ENCODE peak calls at places on chromosomes 4 and X, in ten cellular contexts. A is T-helper 17 cell, L is SK-MEL-5, T is astrocyte, N is WTC11, G is upper lobe of right lung, Z is HFFc6, W is T-helper 1 cell, D is Peyer's patch, B is NCI-H1930. J is an unnamed sample.

GRCh38 chrX:133335027-133335426 is 80.3 kb downstream of the GPC4 start:
- DNase-seq in A (no peak), L (peak; percentile 60), T (no peak), N (no peak), G (no peak), Z (no peak), W (no peak), D (peak; percentile 47), B (no peak), J (no peak)

GRCh38 chr4:152996672-152997071 is 60.5 kb downstream of the FHDC1 start:
- DNase-seq in A (no peak), L (no peak), T (no peak), N (no peak), G (no peak), Z (no peak), W (no peak), D (no peak), B (no peak), J (no peak)

GRCh38 chr4:7949759-7950158 is 10.1 kb upstream of the AFAP1 start:
- DNase-seq in A (no peak), L (no peak), T (no peak), N (no peak), G (peak; percentile 46), Z (no peak), W (no peak), D (no peak), B (no peak), J (no peak)

GRCh38 chr4:665381-665750 is 8.7 kb downstream of the ATP5ME start:
- DNase-seq in A (no peak), L (no peak), T (no peak), N (no peak), G (no peak), Z (no peak), W (no peak), D (no peak), B (no peak), J (no peak)

GRCh38 chr4:157004279-157005161 is 32.9 kb upstream of the PDGFC start:
- DNase-seq in A (no peak), L (peak; percentile 16), T (peak; percentile 10), N (no peak), G (no peak), Z (no peak), W (no peak), D (no peak), B (no peak), J (no peak)

GRCh38 chr4:43693876-43694275 is 754.7 kb downstream of the KCTD8 start:
- DNase-seq in A (no peak), L (no peak), T (peak; percentile 76), N (no peak), G (no peak), Z (no peak), W (no peak), D (no peak), B (no peak), J (no peak)

GRCh38 chrX:70496491-70496890 is 51.9 kb downstream of the DLG3 start:
- DNase-seq in A (no peak), L (no peak), T (no peak), N (no peak), G (no peak), Z (no peak), W (no peak), D (no peak), B (no peak), J (no peak)

GRCh38 chr4:54571762-54572542 is 85.8 kb upstream of the KIT start:
- DNase-seq in A (no peak), L (no peak), T (no peak), N (no peak), G (no peak), Z (no peak), W (no peak), D (no peak), B (no peak), J (no peak)

GRCh38 chr4:165894159-165894558 is 21.1 kb downstream of the TLL1 start:
- DNase-seq in A (no peak), L (no peak), T (no peak), N (no peak), G (no peak), Z (no peak), W (no peak), D (no peak), B (no peak), J (no peak)

GRCh38 chr4:123976285-123976684 is 579.7 kb downstream of the SPRY1 start:
- DNase-seq in A (no peak), L (no peak), T (peak; percentile 69), N (no peak), G (no peak), Z (no peak), W (no peak), D (no peak), B (no peak), J (no peak)

GRCh38 chrX:39002466-39002865 is 201.2 kb downstream of the MID1IP1 start:
- DNase-seq in A (no peak), L (no peak), T (peak; percentile 14), N (no peak), G (no peak), Z (peak; percentile 70), W (no peak), D (no peak), B (no peak), J (no peak)

GRCh38 chr4:139419388-139419914 is 34.5 kb upstream of the RAB33B start:
- DNase-seq in A (no peak), L (no peak), T (peak; percentile 94), N (no peak), G (no peak), Z (peak; percentile 24), W (no peak), D (peak; percentile 61), B (no peak), J (no peak)

GRCh38 chr4:680091-680490 is 5.7 kb downstream of the MYL5 start:
- DNase-seq in A (no peak), L (no peak), T (no peak), N (no peak), G (no peak), Z (no peak), W (no peak), D (peak; percentile 47), B (no peak), J (no peak)

GRCh38 chr4:7166286-7166685 is 26.1 kb upstream of the SORCS2 start:
- DNase-seq in A (no peak), L (no peak), T (no peak), N (no peak), G (peak; percentile 8), Z (no peak), W (no peak), D (peak; percentile 43), B (no peak), J (no peak)

GRCh38 chr4:116118216-116118615 is 967.2 kb downstream of the TRAM1L1 start:
- DNase-seq in A (no peak), L (no peak), T (no peak), N (no peak), G (no peak), Z (no peak), W (no peak), D (no peak), B (peak; percentile 23), J (no peak)

GRCh38 chrX:37785569-37785968 is 5.7 kb downstream of the CYBB start:
- DNase-seq in A (no peak), L (no peak), T (no peak), N (no peak), G (no peak), Z (no peak), W (no peak), D (no peak), B (no peak), J (no peak)